ENCODE peak calls at places on chromosomes 7 and 10, in nine cellular contexts. One of them, this sample, is unnamed.

GRCh38 chr7:5420108-5420840 is 3.4 kb downstream of the TNRC18 start:
- DNase-seq in epithelial cell of esophagus: no peak
- DNase-seq in ELR: peak; percentile 49
- DNase-seq in body of pancreas: peak; percentile 37
- DNase-seq in activated CD4-positive, alpha-beta T cell treated with anti-CD3 and anti-CD28 coated beads for 24 hours: no peak
- DNase-seq in T-helper 9 cell: no peak
- DNase-seq in anterior cingulate cortex: peak; percentile 57
- DNase-seq in globus pallidus: peak; percentile 29
- DNase-seq in EL: no peak
- DNase-seq in this sample: no peak

GRCh38 chr10:110784198-110784597 is 87.5 kb upstream of the PDCD4 start:
- DNase-seq in epithelial cell of esophagus: no peak
- DNase-seq in ELR: no peak
- DNase-seq in body of pancreas: peak; percentile 48
- DNase-seq in activated CD4-positive, alpha-beta T cell treated with anti-CD3 and anti-CD28 coated beads for 24 hours: no peak
- DNase-seq in T-helper 9 cell: no peak
- DNase-seq in anterior cingulate cortex: no peak
- DNase-seq in globus pallidus: no peak
- DNase-seq in EL: no peak
- DNase-seq in this sample: no peak

GRCh38 chr7:29297194-29297890 is 102.8 kb downstream of the CHN2 start:
- DNase-seq in epithelial cell of esophagus: no peak
- DNase-seq in ELR: no peak
- DNase-seq in body of pancreas: no peak
- DNase-seq in activated CD4-positive, alpha-beta T cell treated with anti-CD3 and anti-CD28 coated beads for 24 hours: no peak
- DNase-seq in T-helper 9 cell: no peak
- DNase-seq in anterior cingulate cortex: no peak
- DNase-seq in globus pallidus: no peak
- DNase-seq in EL: no peak
- DNase-seq in this sample: no peak

GRCh38 chr7:23802720-23803397 is 92.8 kb downstream of the STK31 start:
- DNase-seq in epithelial cell of esophagus: no peak
- DNase-seq in ELR: no peak
- DNase-seq in body of pancreas: no peak
- DNase-seq in activated CD4-positive, alpha-beta T cell treated with anti-CD3 and anti-CD28 coated beads for 24 hours: no peak
- DNase-seq in T-helper 9 cell: no peak
- DNase-seq in anterior cingulate cortex: no peak
- DNase-seq in globus pallidus: no peak
- DNase-seq in EL: no peak
- DNase-seq in this sample: no peak

GRCh38 chr10:64523065-64523759 is 1002.0 kb downstream of the REEP3 start:
- DNase-seq in epithelial cell of esophagus: no peak
- DNase-seq in ELR: no peak
- DNase-seq in body of pancreas: no peak
- DNase-seq in activated CD4-positive, alpha-beta T cell treated with anti-CD3 and anti-CD28 coated beads for 24 hours: no peak
- DNase-seq in T-helper 9 cell: no peak
- DNase-seq in anterior cingulate cortex: no peak
- DNase-seq in globus pallidus: no peak
- DNase-seq in EL: no peak
- DNase-seq in this sample: no peak

GRCh38 chr10:125991009-125991788 is 94.8 kb downstream of the FANK1 start:
- DNase-seq in epithelial cell of esophagus: peak; percentile 46
- DNase-seq in ELR: no peak
- DNase-seq in body of pancreas: no peak
- DNase-seq in activated CD4-positive, alpha-beta T cell treated with anti-CD3 and anti-CD28 coated beads for 24 hours: no peak
- DNase-seq in T-helper 9 cell: no peak
- DNase-seq in anterior cingulate cortex: no peak
- DNase-seq in globus pallidus: no peak
- DNase-seq in EL: no peak
- DNase-seq in this sample: no peak

GRCh38 chr10:54137396-54137795 is 663.6 kb downstream of the PCDH15 start:
- DNase-seq in epithelial cell of esophagus: no peak
- DNase-seq in ELR: no peak
- DNase-seq in body of pancreas: no peak
- DNase-seq in activated CD4-positive, alpha-beta T cell treated with anti-CD3 and anti-CD28 coated beads for 24 hours: no peak
- DNase-seq in T-helper 9 cell: no peak
- DNase-seq in anterior cingulate cortex: no peak
- DNase-seq in globus pallidus: no peak
- DNase-seq in EL: no peak
- DNase-seq in this sample: no peak

GRCh38 chr7:1311406-1312097 is 78.9 kb downstream of the UNCX start:
- DNase-seq in epithelial cell of esophagus: no peak
- DNase-seq in ELR: no peak
- DNase-seq in body of pancreas: no peak
- DNase-seq in activated CD4-positive, alpha-beta T cell treated with anti-CD3 and anti-CD28 coated beads for 24 hours: no peak
- DNase-seq in T-helper 9 cell: no peak
- DNase-seq in anterior cingulate cortex: no peak
- DNase-seq in globus pallidus: no peak
- DNase-seq in EL: no peak
- DNase-seq in this sample: no peak

GRCh38 chr7:78769551-78770101 is 683.8 kb downstream of the MAGI2 start:
- DNase-seq in epithelial cell of esophagus: no peak
- DNase-seq in ELR: peak; percentile 13
- DNase-seq in body of pancreas: no peak
- DNase-seq in activated CD4-positive, alpha-beta T cell treated with anti-CD3 and anti-CD28 coated beads for 24 hours: no peak
- DNase-seq in T-helper 9 cell: no peak
- DNase-seq in anterior cingulate cortex: peak; percentile 42
- DNase-seq in globus pallidus: peak; percentile 70
- DNase-seq in EL: peak; percentile 20
- DNase-seq in this sample: no peak

GRCh38 chr7:151711906-151712771 is 164.8 kb downstream of the PRKAG2 start:
- DNase-seq in epithelial cell of esophagus: no peak
- DNase-seq in ELR: no peak
- DNase-seq in body of pancreas: no peak
- DNase-seq in activated CD4-positive, alpha-beta T cell treated with anti-CD3 and anti-CD28 coated beads for 24 hours: no peak
- DNase-seq in T-helper 9 cell: no peak
- DNase-seq in anterior cingulate cortex: no peak
- DNase-seq in globus pallidus: no peak
- DNase-seq in EL: no peak
- DNase-seq in this sample: no peak

GRCh38 chr7:151316896-151317295 is 24.7 kb upstream of the NUB1 start:
- DNase-seq in epithelial cell of esophagus: no peak
- DNase-seq in ELR: no peak
- DNase-seq in body of pancreas: no peak
- DNase-seq in activated CD4-positive, alpha-beta T cell treated with anti-CD3 and anti-CD28 coated beads for 24 hours: no peak
- DNase-seq in T-helper 9 cell: no peak
- DNase-seq in anterior cingulate cortex: no peak
- DNase-seq in globus pallidus: no peak
- DNase-seq in EL: no peak
- DNase-seq in this sample: no peak

GRCh38 chr7:20798081-20798693 is 11.5 kb upstream of the SP8 start:
- DNase-seq in epithelial cell of esophagus: peak; percentile 49
- DNase-seq in ELR: peak; percentile 20
- DNase-seq in body of pancreas: peak; percentile 77
- DNase-seq in activated CD4-positive, alpha-beta T cell treated with anti-CD3 and anti-CD28 coated beads for 24 hours: no peak
- DNase-seq in T-helper 9 cell: no peak
- DNase-seq in anterior cingulate cortex: no peak
- DNase-seq in globus pallidus: no peak
- DNase-seq in EL: no peak
- DNase-seq in this sample: no peak

GRCh38 chr7:152313217-152313616 is 122.6 kb downstream of the KMT2C start:
- DNase-seq in epithelial cell of esophagus: peak; percentile 13
- DNase-seq in ELR: peak; percentile 4
- DNase-seq in body of pancreas: no peak
- DNase-seq in activated CD4-positive, alpha-beta T cell treated with anti-CD3 and anti-CD28 coated beads for 24 hours: no peak
- DNase-seq in T-helper 9 cell: no peak
- DNase-seq in anterior cingulate cortex: no peak
- DNase-seq in globus pallidus: no peak
- DNase-seq in EL: no peak
- DNase-seq in this sample: no peak

GRCh38 chr10:5814110-5815107 is 1.2 kb upstream of the GDI2 start:
- DNase-seq in epithelial cell of esophagus: peak; percentile 32
- DNase-seq in ELR: peak; percentile 55
- DNase-seq in body of pancreas: no peak
- DNase-seq in activated CD4-positive, alpha-beta T cell treated with anti-CD3 and anti-CD28 coated beads for 24 hours: no peak
- DNase-seq in T-helper 9 cell: no peak
- DNase-seq in anterior cingulate cortex: no peak
- DNase-seq in globus pallidus: no peak
- DNase-seq in EL: peak; percentile 16
- DNase-seq in this sample: no peak

GRCh38 chr7:121604627-121605296 is 208.7 kb upstream of the FAM3C start:
- DNase-seq in epithelial cell of esophagus: peak; percentile 44
- DNase-seq in ELR: peak; percentile 5
- DNase-seq in body of pancreas: no peak
- DNase-seq in activated CD4-positive, alpha-beta T cell treated with anti-CD3 and anti-CD28 coated beads for 24 hours: no peak
- DNase-seq in T-helper 9 cell: no peak
- DNase-seq in anterior cingulate cortex: no peak
- DNase-seq in globus pallidus: no peak
- DNase-seq in EL: no peak
- DNase-seq in this sample: no peak

GRCh38 chr7:15104411-15105092 is 202.0 kb upstream of the DGKB start:
- DNase-seq in epithelial cell of esophagus: no peak
- DNase-seq in ELR: no peak
- DNase-seq in body of pancreas: no peak
- DNase-seq in activated CD4-positive, alpha-beta T cell treated with anti-CD3 and anti-CD28 coated beads for 24 hours: no peak
- DNase-seq in T-helper 9 cell: no peak
- DNase-seq in anterior cingulate cortex: no peak
- DNase-seq in globus pallidus: no peak
- DNase-seq in EL: no peak
- DNase-seq in this sample: no peak

GRCh38 chr7:151378496-151379192 is 31.2 kb downstream of the WDR86 start:
- DNase-seq in epithelial cell of esophagus: no peak
- DNase-seq in ELR: no peak
- DNase-seq in body of pancreas: no peak
- DNase-seq in activated CD4-positive, alpha-beta T cell treated with anti-CD3 and anti-CD28 coated beads for 24 hours: no peak
- DNase-seq in T-helper 9 cell: no peak
- DNase-seq in anterior cingulate cortex: no peak
- DNase-seq in globus pallidus: no peak
- DNase-seq in EL: no peak
- DNase-seq in this sample: no peak

GRCh38 chr10:124165827-124166226 is 72.4 kb upstream of the CHST15 start:
- DNase-seq in epithelial cell of esophagus: no peak
- DNase-seq in ELR: no peak
- DNase-seq in body of pancreas: no peak
- DNase-seq in activated CD4-positive, alpha-beta T cell treated with anti-CD3 and anti-CD28 coated beads for 24 hours: no peak
- DNase-seq in T-helper 9 cell: no peak
- DNase-seq in anterior cingulate cortex: no peak
- DNase-seq in globus pallidus: no peak
- DNase-seq in EL: no peak
- DNase-seq in this sample: no peak